ENCODE peak calls at places on chromosomes 2 and 18, in six cellular contexts. K is ovary; X is pancreas; S is CD4-positive, alpha-beta T cell; W is colonic mucosa; Q is GM12865. P is an unnamed sample.

GRCh38 chr18:31233550-31234306 is 71.1 kb upstream of the DSC1 start:
- DNase-seq in S (no peak), W (peak), Q (peak), K (no peak), X (no peak), P (no peak)

GRCh38 chr2:69082430-69082997 is 69.5 kb downstream of the ANTXR1 start:
- DNase-seq in X (peak), W (peak), S (no peak), Q (peak), K (peak), P (no peak)

GRCh38 chr2:16246281-16246850 is 306.0 kb downstream of the MYCN start:
- DNase-seq in W (no peak), X (no peak), Q (no peak), K (no peak), S (no peak), P (no peak)

GRCh38 chr2:7517122-7517487 is 599.9 kb downstream of the RNF144A start:
- DNase-seq in S (peak), W (no peak), Q (no peak), X (no peak), K (no peak), P (no peak)

GRCh38 chr2:219252084-219252483 is 959 bp upstream of the TUBA4B start:
- DNase-seq in S (no peak), X (no peak), W (peak), K (no peak), Q (peak), P (no peak)

GRCh38 chr2:112623913-112624777 is 21.6 kb upstream of the SLC20A1 start:
- DNase-seq in X (no peak), Q (peak), W (peak), K (no peak), S (peak), P (no peak)

GRCh38 chr2:163210430-163210918 is 371.9 kb upstream of the KCNH7 start:
- DNase-seq in Q (no peak), W (no peak), K (no peak), X (no peak), S (no peak), P (no peak)

GRCh38 chr18:55100817-55101457 is 141.7 kb upstream of the CCDC68 start:
- DNase-seq in K (no peak), W (no peak), S (no peak), X (no peak), Q (no peak), P (no peak)

GRCh38 chr2:72989770-72990556 is 72.6 kb downstream of the EMX1 start:
- DNase-seq in X (no peak), Q (no peak), W (no peak), K (peak), S (no peak), P (no peak)

GRCh38 chr2:88281302-88282217 is 111.4 kb downstream of the THNSL2 start:
- DNase-seq in Q (no peak), X (no peak), K (no peak), S (no peak), W (no peak), P (no peak)

GRCh38 chr2:26043862-26044736 is 10.2 kb downstream of the RAB10 start:
- DNase-seq in K (no peak), X (peak), W (peak), S (no peak), Q (peak), P (no peak)

GRCh38 chr2:37283207-37283606 is 41.4 kb downstream of the PRKD3 start:
- DNase-seq in X (no peak), Q (no peak), S (no peak), W (no peak), K (no peak), P (no peak)

GRCh38 chr2:99816908-99817307 is 325.5 kb downstream of the AFF3 start:
- DNase-seq in Q (no peak), X (no peak), K (no peak), S (no peak), W (no peak), P (no peak)
- TF ChIP-seq CTCF in Q (no peak), X (no peak), K (no peak), S (no peak), W (no peak), P (no peak)

GRCh38 chr2:46804794-46805193 is 110.8 kb downstream of the MCFD2 start:
- DNase-seq in Q (no peak), W (no peak), S (no peak), X (no peak), K (no peak), P (no peak)

GRCh38 chr2:46803911-46804670 is 111.5 kb downstream of the MCFD2 start:
- DNase-seq in Q (no peak), S (no peak), X (no peak), K (no peak), W (peak), P (no peak)

GRCh38 chr2:46801731-46802664 is 113.6 kb downstream of the MCFD2 start:
- DNase-seq in S (no peak), Q (no peak), X (no peak), K (no peak), W (no peak), P (no peak)

GRCh38 chr2:46803551-46803885 is 112.1 kb downstream of the MCFD2 start:
- DNase-seq in S (no peak), K (no peak), X (no peak), W (peak), Q (no peak), P (no peak)

DNA sequence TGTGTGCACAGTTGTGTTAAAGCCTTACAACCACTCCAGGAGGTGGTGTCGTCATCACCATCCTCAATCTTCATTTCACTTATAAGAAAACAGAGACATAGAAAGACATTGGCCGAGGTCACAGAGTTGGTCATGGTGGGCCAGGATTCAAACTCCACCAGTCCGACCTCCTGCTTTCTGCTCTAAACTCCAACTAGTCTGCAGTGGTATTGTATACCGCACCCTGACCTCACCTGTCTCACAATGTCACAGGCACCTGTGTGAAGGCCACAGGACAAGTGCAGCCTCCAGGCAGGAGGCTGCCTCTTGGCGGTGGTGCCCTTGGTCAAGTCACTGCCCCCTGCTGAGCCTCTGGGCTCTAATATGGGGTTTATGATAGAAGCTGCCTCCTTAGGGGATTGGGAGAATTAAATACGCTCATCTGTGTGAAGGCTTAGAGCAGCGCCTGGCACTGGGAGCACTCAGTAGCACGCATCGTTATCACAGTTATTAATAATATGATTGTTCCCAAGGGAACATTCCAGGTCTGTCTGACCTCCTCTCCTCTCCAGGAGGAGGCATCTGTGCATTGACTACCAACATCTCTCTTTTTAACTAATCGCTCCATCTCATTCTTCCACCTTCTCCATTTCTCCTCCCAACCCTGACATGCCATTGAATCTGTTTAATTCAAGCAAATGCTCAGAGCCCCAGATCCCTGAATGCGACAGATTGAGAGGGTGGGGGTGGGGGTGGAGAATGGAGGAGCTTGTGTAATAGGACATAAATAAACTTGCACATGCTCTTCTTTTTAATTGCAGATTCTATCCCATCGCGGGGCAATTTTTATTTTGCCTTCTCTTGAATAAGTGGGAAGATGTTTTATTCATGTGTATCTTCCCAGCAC is 112.7 kb downstream of the MCFD2 start:
- DNase-seq in W (no peak), Q (no peak), X (no peak), S (no peak), K (no peak), P (no peak)
- TF ChIP-seq CTCF in W (no peak), Q (no peak), X (no peak), S (no peak), K (no peak), P (no peak)

GRCh38 chr18:78884502-78884901 is 95.1 kb upstream of the SALL3 start:
- DNase-seq in X (no peak), S (no peak), K (no peak), W (no peak), Q (no peak), P (no peak)
- TF ChIP-seq CTCF in X (no peak), S (no peak), K (no peak), W (no peak), Q (no peak), P (no peak)

DNA sequence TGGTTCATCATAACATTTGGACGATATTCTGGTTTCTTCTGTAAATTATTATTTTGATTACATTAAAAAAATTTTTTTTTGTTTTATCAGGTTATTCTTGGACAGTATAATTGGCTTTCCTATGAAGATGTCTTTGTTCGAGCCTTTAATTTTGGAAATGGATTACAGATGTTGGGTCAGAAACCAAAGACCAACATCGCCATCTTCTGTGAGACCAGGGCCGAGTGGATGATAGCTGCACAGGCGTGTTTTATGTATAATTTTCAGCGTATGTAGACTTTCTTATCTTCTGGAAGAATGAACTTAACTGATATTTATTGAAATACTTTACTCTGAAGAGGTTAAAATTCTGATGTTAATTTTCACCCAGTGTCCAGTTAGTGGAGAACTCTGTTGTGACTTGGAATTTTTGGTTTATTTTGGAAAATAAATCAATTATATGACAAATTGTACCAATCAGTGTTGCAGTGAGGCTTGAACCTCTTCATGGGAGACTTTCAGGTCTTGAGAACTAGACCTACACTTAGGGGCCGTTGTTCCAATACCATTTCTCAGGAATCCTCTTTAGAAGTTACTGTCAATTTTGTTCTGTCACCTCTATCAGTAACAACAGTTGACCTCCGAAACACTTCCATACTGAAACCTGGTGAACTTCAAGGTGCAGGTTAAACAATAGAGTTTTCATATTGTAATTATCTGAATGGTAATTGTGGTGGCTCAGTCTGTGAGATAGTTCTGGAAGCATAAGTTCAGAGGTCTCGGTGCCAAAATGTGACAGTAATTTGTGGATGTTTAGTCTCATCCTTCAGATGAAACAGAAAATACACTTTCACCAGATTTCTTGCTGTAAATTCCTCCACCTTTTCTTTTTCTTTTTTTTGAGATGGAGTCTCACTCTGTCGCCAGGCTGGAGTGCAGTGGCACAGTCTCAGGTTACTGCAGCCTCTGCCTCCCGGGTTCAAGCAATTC is 55.7 kb downstream of the ACSL3 start:
- DNase-seq in K (no peak), W (no peak), X (no peak), Q (no peak), S (no peak), P (no peak)
- TF ChIP-seq CTCF in K (no peak), W (no peak), X (no peak), Q (no peak), S (no peak), P (no peak)

GRCh38 chr2:113723411-113723810 is 33.0 kb downstream of the SLC35F5 start:
- DNase-seq in Q (no peak), W (no peak), X (no peak), K (no peak), S (no peak), P (no peak)

GRCh38 chr2:113716291-113716690 is 40.2 kb downstream of the SLC35F5 start:
- DNase-seq in W (no peak), X (no peak), Q (no peak), K (no peak), S (no peak), P (no peak)

GRCh38 chr2:113724010-113724409 is 32.4 kb downstream of the SLC35F5 start:
- DNase-seq in S (no peak), K (no peak), W (no peak), X (no peak), Q (no peak), P (no peak)

DNA sequence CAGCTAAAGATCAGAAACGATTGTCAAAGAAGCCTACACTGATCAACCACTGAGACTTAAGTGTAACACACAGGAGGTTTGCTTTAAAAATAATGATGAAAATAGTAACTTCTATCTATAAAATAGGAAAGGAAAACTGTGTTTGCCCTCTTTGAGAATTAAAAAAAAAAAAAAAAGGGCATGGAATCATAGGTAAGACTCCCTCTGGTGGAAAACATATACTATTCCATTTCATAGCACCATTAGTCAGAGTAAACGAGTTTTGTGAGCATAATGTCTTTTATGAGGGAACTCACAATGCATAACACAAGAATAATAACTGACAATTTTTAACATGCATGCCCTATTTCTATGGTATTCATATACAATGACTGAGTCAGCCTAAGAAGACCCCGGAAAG is 36.3 kb downstream of the SLC35F5 start:
- DNase-seq in S (no peak), Q (no peak), X (no peak), W (no peak), K (no peak), P (no peak)
- TF ChIP-seq CTCF in S (no peak), Q (no peak), X (no peak), W (peak), K (no peak), P (no peak)

GRCh38 chr2:240526521-240526920 is 31.3 kb downstream of the ANKMY1 start:
- DNase-seq in X (no peak), Q (no peak), K (no peak), W (no peak), S (no peak), P (no peak)
- TF ChIP-seq CTCF in X (no peak), Q (no peak), K (no peak), W (no peak), S (no peak), P (no peak)

GRCh38 chr2:180001726-180002125 is 5.4 kb downstream of the CWC22 start:
- DNase-seq in W (no peak), Q (no peak), S (no peak), X (no peak), K (no peak), P (no peak)
- TF ChIP-seq CTCF in W (no peak), Q (no peak), S (no peak), X (no peak), K (no peak), P (no peak)

GRCh38 chr18:4309227-4309626 is 145.9 kb downstream of the DLGAP1 start:
- DNase-seq in X (no peak), S (no peak), K (no peak), W (no peak), Q (no peak), P (no peak)
- TF ChIP-seq CTCF in X (no peak), S (no peak), K (no peak), W (no peak), Q (no peak), P (no peak)